ENCODE peak calls at places on chromosome 6, in four cellular contexts. Y is T-helper 9 cell, W is NCI-H460, F is HS-27A. S is an unnamed sample.
A peak's percentile ranks its signal among the peaks of the same experiment; 100 is the strongest.

GRCh38 chr6:132934496-132934895 is 120.1 kb downstream of the RPS12 start:
- DNase-seq in W (no peak), F (no peak), Y (no peak), S (no peak)

GRCh38 chr6:125746731-125747588 is 2.5 kb upstream of the HEY2 start:
- DNase-seq in F (no peak), W (no peak), Y (peak; percentile 56), S (no peak)

GRCh38 chr6:105504660-105505059 is 101.8 kb upstream of the PREP start:
- DNase-seq in W (no peak), F (no peak), Y (no peak), S (no peak)

GRCh38 chr6:133242761-133243590 is 1.8 kb downstream of the EYA4 start:
- DNase-seq in Y (no peak), F (no peak), W (no peak), S (no peak)

GRCh38 chr6:93343476-93343875 is 75.9 kb downstream of the EPHA7 start:
- DNase-seq in F (no peak), W (no peak), Y (no peak), S (no peak)

GRCh38 chr6:43089874-43090556 is 13.9 kb downstream of the PTK7 start:
- DNase-seq in F (no peak), W (no peak), Y (no peak), S (no peak)

GRCh38 chr6:141641406-141641805 is 491.3 kb upstream of the GJE1 start:
- DNase-seq in Y (no peak), F (no peak), W (no peak), S (no peak)

GRCh38 chr6:147023581-147023980 is 180.6 kb upstream of the STXBP5 start:
- DNase-seq in Y (no peak), F (no peak), W (no peak), S (no peak)

GRCh38 chr6:13794184-13794583 is 20.2 kb downstream of the MCUR1 start:
- DNase-seq in W (peak; percentile 29), Y (no peak), F (peak; percentile 69), S (no peak)

GRCh38 chr6:116278853-116279231 is 888 bp downstream of the TSPYL1 start:
- DNase-seq in Y (peak; percentile 4), W (no peak), F (no peak), S (no peak)

GRCh38 chr6:149318581-149319286 is 1.2 kb downstream of the TAB2 start:
- DNase-seq in Y (no peak), W (no peak), F (no peak), S (no peak)

GRCh38 chr6:36940027-36940426 is 14.5 kb upstream of the PI16 start:
- DNase-seq in W (no peak), Y (no peak), F (no peak), S (no peak)

GRCh38 chr6:29597184-29597583 is 12.3 kb downstream of the OR2H2 start:
- DNase-seq in Y (no peak), F (no peak), W (no peak), S (no peak)

GRCh38 chr6:134908906-134909516 is 40.9 kb downstream of the ALDH8A1 start:
- DNase-seq in W (peak; percentile 58), Y (no peak), F (peak; percentile 85), S (peak; percentile 84)